ENCODE peak calls at places on chromosomes 11 and 22, in five cellular contexts. One of them, this sample, is unnamed.
A peak's percentile ranks its signal among the peaks of the same experiment; 100 is the strongest.

GRCh38 chr22:37922177-37922576 is 16.1 kb downstream of the MICALL1 start:
- DNase-seq in amniotic stem cell: no peak
- DNase-seq in stomach: no peak
- DNase-seq in iris pigment epithelial cell: no peak
- DNase-seq in renal cortical epithelial cell: no peak
- DNase-seq in this sample: no peak

GRCh38 chr11:72232260-72233055 is 7.9 kb downstream of the INPPL1 start:
- DNase-seq in iris pigment epithelial cell: no peak
- DNase-seq in renal cortical epithelial cell: no peak
- DNase-seq in stomach: no peak
- DNase-seq in amniotic stem cell: no peak
- DNase-seq in this sample: no peak

GRCh38 chr11:16737860-16738197 is 618 bp upstream of the C11orf58 start:
- DNase-seq in iris pigment epithelial cell: no peak
- DNase-seq in stomach: no peak
- DNase-seq in amniotic stem cell: no peak
- DNase-seq in renal cortical epithelial cell: no peak
- DNase-seq in this sample: no peak

GRCh38 chr11:44621784-44622183 is 56.3 kb downstream of the CD82 start:
- DNase-seq in renal cortical epithelial cell: no peak
- DNase-seq in amniotic stem cell: no peak
- DNase-seq in stomach: peak; percentile 15
- DNase-seq in iris pigment epithelial cell: no peak
- DNase-seq in this sample: no peak

GRCh38 chr11:111066861-111067260 is 178.7 kb upstream of the POU2AF2 start:
- DNase-seq in renal cortical epithelial cell: no peak
- DNase-seq in stomach: no peak
- DNase-seq in iris pigment epithelial cell: no peak
- DNase-seq in amniotic stem cell: no peak
- DNase-seq in this sample: no peak

GRCh38 chr11:12433571-12434061 is 56.2 kb downstream of the PARVA start:
- DNase-seq in renal cortical epithelial cell: peak; percentile 22
- DNase-seq in amniotic stem cell: peak; percentile 76
- DNase-seq in stomach: no peak
- DNase-seq in iris pigment epithelial cell: peak; percentile 82
- DNase-seq in this sample: no peak

GRCh38 chr11:120017582-120017981 is 120.3 kb downstream of the TRIM29 start:
- DNase-seq in iris pigment epithelial cell: no peak
- DNase-seq in stomach: no peak
- DNase-seq in renal cortical epithelial cell: no peak
- DNase-seq in amniotic stem cell: no peak
- DNase-seq in this sample: no peak

GRCh38 chr22:35421121-35421520 is 21.2 kb downstream of the MCM5 start:
- DNase-seq in iris pigment epithelial cell: no peak
- DNase-seq in amniotic stem cell: no peak
- DNase-seq in renal cortical epithelial cell: no peak
- DNase-seq in stomach: no peak
- DNase-seq in this sample: no peak

GRCh38 chr22:37314315-37315046 is 32.2 kb downstream of the CYTH4 start:
- DNase-seq in stomach: no peak
- DNase-seq in iris pigment epithelial cell: no peak
- DNase-seq in amniotic stem cell: no peak
- DNase-seq in renal cortical epithelial cell: no peak
- DNase-seq in this sample: no peak

GRCh38 chr11:108115495-108116140 is 5.7 kb upstream of the ACAT1 start:
- DNase-seq in stomach: peak; percentile 91
- DNase-seq in iris pigment epithelial cell: peak; percentile 91
- DNase-seq in amniotic stem cell: no peak
- DNase-seq in renal cortical epithelial cell: peak; percentile 96
- DNase-seq in this sample: peak; percentile 87

GRCh38 chr11:92702771-92703170 is 266.7 kb upstream of the MTNR1B start:
- DNase-seq in amniotic stem cell: no peak
- DNase-seq in stomach: no peak
- DNase-seq in renal cortical epithelial cell: no peak
- DNase-seq in iris pigment epithelial cell: peak; percentile 5
- DNase-seq in this sample: no peak

GRCh38 chr11:45275823-45276222 is 10.3 kb downstream of the SYT13 start:
- DNase-seq in stomach: no peak
- DNase-seq in amniotic stem cell: no peak
- DNase-seq in iris pigment epithelial cell: no peak
- DNase-seq in renal cortical epithelial cell: no peak
- DNase-seq in this sample: no peak

GRCh38 chr11:66974724-66975402 is at the start of gene C11orf86:
- DNase-seq in amniotic stem cell: no peak
- DNase-seq in iris pigment epithelial cell: no peak
- DNase-seq in stomach: no peak
- DNase-seq in renal cortical epithelial cell: no peak
- DNase-seq in this sample: no peak

GRCh38 chr11:36389811-36390210 is 93.7 kb downstream of the PRR5L start:
- DNase-seq in iris pigment epithelial cell: no peak
- DNase-seq in renal cortical epithelial cell: no peak
- DNase-seq in amniotic stem cell: no peak
- DNase-seq in stomach: no peak
- DNase-seq in this sample: no peak

GRCh38 chr22:20130319-20130718 is 1.3 kb upstream of the ZDHHC8 start:
- DNase-seq in stomach: no peak
- DNase-seq in renal cortical epithelial cell: no peak
- DNase-seq in iris pigment epithelial cell: no peak
- DNase-seq in amniotic stem cell: no peak
- DNase-seq in this sample: no peak

GRCh38 chr22:41779889-41780505 is 20.5 kb upstream of the CCDC134 start:
- DNase-seq in iris pigment epithelial cell: no peak
- DNase-seq in amniotic stem cell: no peak
- DNase-seq in stomach: no peak
- DNase-seq in renal cortical epithelial cell: no peak
- DNase-seq in this sample: no peak

GRCh38 chr11:60867871-60868681 is 734 bp downstream of the ZP1 start:
- DNase-seq in iris pigment epithelial cell: no peak
- DNase-seq in stomach: no peak
- DNase-seq in amniotic stem cell: no peak
- DNase-seq in renal cortical epithelial cell: no peak
- DNase-seq in this sample: no peak

GRCh38 chr22:37676691-37677627 is 1.5 kb downstream of the LGALS1 start:
- DNase-seq in renal cortical epithelial cell: peak; percentile 80
- DNase-seq in amniotic stem cell: peak; percentile 96
- DNase-seq in stomach: peak; percentile 85
- DNase-seq in iris pigment epithelial cell: peak; percentile 99
- DNase-seq in this sample: peak; percentile 89

GRCh38 chr11:18115360-18116127 is 9.7 kb upstream of the SAAL1 start:
- DNase-seq in amniotic stem cell: no peak
- DNase-seq in renal cortical epithelial cell: peak; percentile 45
- DNase-seq in iris pigment epithelial cell: peak; percentile 56
- DNase-seq in stomach: peak; percentile 70
- DNase-seq in this sample: peak; percentile 45

GRCh38 chr11:129766858-129767604 is 48.6 kb upstream of the TMEM45B start:
- DNase-seq in stomach: peak; percentile 49
- DNase-seq in amniotic stem cell: no peak
- DNase-seq in iris pigment epithelial cell: peak; percentile 44
- DNase-seq in renal cortical epithelial cell: peak; percentile 25
- DNase-seq in this sample: no peak

GRCh38 chr11:123195182-123196059 is at the start of gene CLMP:
- DNase-seq in stomach: no peak
- DNase-seq in iris pigment epithelial cell: peak; percentile 72
- DNase-seq in amniotic stem cell: peak; percentile 32
- DNase-seq in renal cortical epithelial cell: no peak
- DNase-seq in this sample: peak; percentile 26

GRCh38 chr11:98365185-98365584 is 655.6 kb upstream of the CNTN5 start:
- DNase-seq in renal cortical epithelial cell: peak; percentile 13
- DNase-seq in stomach: no peak
- DNase-seq in iris pigment epithelial cell: no peak
- DNase-seq in amniotic stem cell: no peak
- DNase-seq in this sample: no peak

GRCh38 chr22:22928666-22929380 is 41.2 kb downstream of the IGLL5 start:
- DNase-seq in iris pigment epithelial cell: peak; percentile 26
- DNase-seq in renal cortical epithelial cell: no peak
- DNase-seq in amniotic stem cell: no peak
- DNase-seq in stomach: peak; percentile 38
- DNase-seq in this sample: no peak

GRCh38 chr11:130037058-130037457 is 32.6 kb upstream of the APLP2 start:
- DNase-seq in renal cortical epithelial cell: peak; percentile 95
- DNase-seq in stomach: no peak
- DNase-seq in iris pigment epithelial cell: peak; percentile 88
- DNase-seq in amniotic stem cell: no peak
- DNase-seq in this sample: peak; percentile 41

GRCh38 chr11:88704505-88704904 is 361.3 kb downstream of the GRM5 start:
- DNase-seq in amniotic stem cell: no peak
- DNase-seq in renal cortical epithelial cell: peak; percentile 22
- DNase-seq in stomach: no peak
- DNase-seq in iris pigment epithelial cell: peak; percentile 2
- DNase-seq in this sample: no peak

GRCh38 chr11:67437082-67437821 is at the start of gene PTPRCAP:
- DNase-seq in amniotic stem cell: no peak
- DNase-seq in stomach: peak; percentile 41
- DNase-seq in renal cortical epithelial cell: no peak
- DNase-seq in iris pigment epithelial cell: no peak
- DNase-seq in this sample: no peak

GRCh38 chr11:67667490-67668190 is 6.8 kb downstream of the ALDH3B2 start:
- DNase-seq in renal cortical epithelial cell: no peak
- DNase-seq in amniotic stem cell: no peak
- DNase-seq in iris pigment epithelial cell: no peak
- DNase-seq in stomach: no peak
- DNase-seq in this sample: no peak

GRCh38 chr11:117107701-117108590 is 9.7 kb upstream of the SIK3 start:
- DNase-seq in amniotic stem cell: no peak
- DNase-seq in iris pigment epithelial cell: peak; percentile 70
- DNase-seq in renal cortical epithelial cell: no peak
- DNase-seq in stomach: no peak
- DNase-seq in this sample: no peak

GRCh38 chr11:62104816-62105610 is 18.8 kb upstream of the INCENP start:
- DNase-seq in renal cortical epithelial cell: peak; percentile 87
- DNase-seq in stomach: no peak
- DNase-seq in amniotic stem cell: no peak
- DNase-seq in iris pigment epithelial cell: peak; percentile 57
- DNase-seq in this sample: no peak

This sample was measured in mucosa of gallbladder.